ENCODE peak calls at places on chromosomes 2 and 18, in nine cellular contexts. B is SK-N-SH; M is T-cell; G is activated CD4-positive, alpha-beta T cell treated with anti-CD3 and anti-CD28 coated beads, Interleukin-2, amount 50 U/mL, for 4 hours; W is NCI-H446 treated with DMSO at 0.1 percent for 48 hours; I is left ventricle myocardium inferior; N is stimulated activated CD4-positive, alpha-beta T cell treated with anti-CD3 and anti-CD28 coated beads, Interleukin-1b, Interleukin-23, amount 100 ng/mL, for 24 hours; Z is neural progenitor cell; A is dorsolateral prefrontal cortex. U is an unnamed sample.

GRCh38 chr2:119820275-119820674 is 60.6 kb downstream of the PTPN4 start:
- DNase-seq in B (peak; percentile 14), M (no peak), G (no peak), W (peak; percentile 55), I (no peak), N (no peak), Z (no peak), A (no peak), U (peak; percentile 15)

GRCh38 chr2:241570961-241571581 is 12.5 kb downstream of the BOK start:
- DNase-seq in B (peak; percentile 12), M (no peak), G (no peak), W (no peak), I (peak; percentile 33), N (no peak), Z (no peak), A (peak; percentile 32), U (no peak)

GRCh38 chr2:18763338-18763737 is 174.0 kb upstream of the NT5C1B start:
- DNase-seq in B (no peak), M (no peak), G (no peak), W (no peak), I (no peak), N (no peak), Z (no peak), A (no peak), U (no peak)

GRCh38 chr18:5542393-5543035 is 1.3 kb downstream of the EPB41L3 start:
- DNase-seq in B (peak; percentile 53), M (no peak), G (no peak), W (no peak), I (no peak), N (no peak), Z (peak; percentile 51), A (no peak), U (no peak)

GRCh38 chr2:113981404-113982134 is 91.7 kb downstream of the ACTR3 start:
- DNase-seq in B (no peak), M (no peak), G (no peak), W (no peak), I (no peak), N (no peak), Z (no peak), A (no peak), U (no peak)

GRCh38 chr2:27792759-27793158 is 21.2 kb downstream of the MRPL33 start:
- DNase-seq in B (no peak), M (no peak), G (no peak), W (no peak), I (no peak), N (no peak), Z (no peak), A (no peak), U (peak; percentile 65)

GRCh38 chr2:212005077-212005671 is 533.4 kb downstream of the ERBB4 start:
- DNase-seq in B (peak; percentile 37), M (no peak), G (no peak), W (peak; percentile 64), I (peak; percentile 20), N (no peak), Z (peak; percentile 58), A (no peak), U (peak; percentile 68)

GRCh38 chr18:22102948-22103663 is 66.3 kb upstream of the GATA6 start:
- DNase-seq in B (no peak), M (no peak), G (no peak), W (no peak), I (no peak), N (no peak), Z (no peak), A (no peak), U (no peak)

GRCh38 chr2:177395594-177395993 is 3.0 kb downstream of the AGPS start:
- DNase-seq in B (no peak), M (no peak), G (no peak), W (no peak), I (no peak), N (no peak), Z (no peak), A (no peak), U (no peak)

GRCh38 chr18:45106331-45106774 is 425.7 kb downstream of the SETBP1 start:
- DNase-seq in B (no peak), M (no peak), G (no peak), W (no peak), I (no peak), N (no peak), Z (no peak), A (no peak), U (peak; percentile 3)

GRCh38 chr2:231190531-231191197 is 7.8 kb upstream of the ARMC9 start:
- DNase-seq in B (no peak), M (no peak), G (no peak), W (no peak), I (peak; percentile 75), N (no peak), Z (peak; percentile 66), A (no peak), U (peak; percentile 14)

GRCh38 chr18:13447621-13448020 is 229.1 kb downstream of the LDLRAD4 start:
- DNase-seq in B (peak; percentile 55), M (no peak), G (no peak), W (no peak), I (no peak), N (no peak), Z (peak; percentile 70), A (no peak), U (no peak)

GRCh38 chr18:49685231-49685942 is 123.5 kb downstream of the LIPG start:
- DNase-seq in B (no peak), M (no peak), G (no peak), W (no peak), I (no peak), N (no peak), Z (no peak), A (no peak), U (peak; percentile 16)

GRCh38 chr18:45245036-45245638 is 370.1 kb upstream of the SLC14A2 start:
- DNase-seq in B (peak; percentile 39), M (no peak), G (no peak), W (no peak), I (no peak), N (no peak), Z (no peak), A (no peak), U (no peak)